ENCODE peak calls at places on chromosomes 3 and 15, in seven cellular contexts. H is GF-D8, O is cardiac fibroblast, U is M059J, M is SHP77 treated with DMSO at 0.1 percent for 48 hours, J is NCI-H1930, Q is Right ventricle myocardium superior. W is an unnamed sample.

GRCh38 chr15:76345880-76346665 is 9.5 kb downstream of the ISL2 start:
- DNase-seq in J (no peak), Q (no peak), M (no peak), U (peak; percentile 25), H (no peak), O (no peak), W (no peak)

GRCh38 chr15:57680021-57680420 is 26.5 kb upstream of the POLR2M start:
- DNase-seq in M (no peak), J (no peak), Q (no peak), U (peak; percentile 78), H (no peak), O (peak; percentile 86), W (peak; percentile 76)

GRCh38 chr3:18422972-18423371 is 2.2 kb downstream of the SATB1 start:
- DNase-seq in H (no peak), J (no peak), U (no peak), M (no peak), Q (no peak), O (no peak), W (no peak)

GRCh38 chr15:60093273-60094067 is 89.4 kb downstream of the FOXB1 start:
- DNase-seq in H (no peak), J (no peak), M (peak; percentile 80), Q (no peak), O (no peak), U (no peak), W (no peak)

GRCh38 chr15:78650022-78650421 is 9.0 kb upstream of the CHRNB4 start:
- DNase-seq in Q (no peak), U (no peak), O (no peak), J (no peak), M (no peak), H (no peak), W (no peak)

GRCh38 chr3:189652042-189652441 is 20.9 kb downstream of the TP63 start:
- DNase-seq in Q (no peak), M (no peak), O (peak; percentile 51), J (no peak), U (peak; percentile 27), H (no peak), W (peak; percentile 43)

GRCh38 chr3:132448211-132448961 is 31.1 kb downstream of the DNAJC13 start:
- DNase-seq in U (peak; percentile 18), J (no peak), M (no peak), Q (peak; percentile 47), H (no peak), O (peak; percentile 63), W (no peak)

GRCh38 chr3:102112706-102113230 is 263.5 kb downstream of the NFKBIZ start:
- DNase-seq in J (no peak), Q (no peak), H (no peak), U (no peak), O (no peak), M (no peak), W (no peak)

GRCh38 chr3:197430502-197430901 is 125.3 kb downstream of the BDH1 start:
- DNase-seq in J (no peak), O (peak; percentile 72), U (no peak), Q (no peak), M (no peak), H (no peak), W (no peak)

GRCh38 chr15:57090460-57090859 is 172.0 kb downstream of the TCF12 start:
- DNase-seq in J (peak; percentile 13), Q (no peak), U (no peak), O (no peak), M (no peak), H (no peak), W (no peak)

W was measured in RPMI7951.